ENCODE peak calls at places on chromosome 1, in ten cellular contexts. D is suprapubic skin, A is stomach, X is transverse colon, Y is K562, W is H1, C is esophagus muscularis mucosa, L is HepG2, N is upper lobe of left lung, O is GM12878. R is an unnamed sample.
A peak's percentile ranks its signal among the peaks of the same experiment; 100 is the strongest.

GRCh38 chr1:215474940-215475339 is 92.2 kb upstream of the KCTD3 start:
- DNase-seq in D (no peak), L (no peak), Y (no peak), A (no peak), W (no peak), X (no peak), C (no peak), N (no peak), O (no peak), R (no peak)

GRCh38 chr1:198934901-198935301 is 296.1 kb downstream of the PTPRC start:
- DNase-seq in D (no peak), C (no peak), L (no peak), A (no peak), X (no peak), O (peak; percentile 42), W (no peak), Y (no peak), N (no peak), R (no peak)

GRCh38 chr1:180530501-180530900 is 28.1 kb upstream of the ACBD6 start:
- DNase-seq in N (peak; percentile 82), W (no peak), X (peak; percentile 11), C (no peak), O (no peak), A (no peak), L (peak; percentile 39), D (no peak), Y (no peak), R (no peak)

GRCh38 chr1:179190861-179191260 is 38.6 kb downstream of the ABL2 start:
- DNase-seq in O (no peak), A (no peak), N (peak; percentile 53), X (no peak), W (no peak), Y (no peak), C (no peak), L (no peak), D (no peak), R (no peak)

GRCh38 chr1:204909109-204909508 is 38.4 kb downstream of the NFASC start:
- DNase-seq in O (no peak), L (no peak), D (no peak), Y (no peak), C (no peak), A (no peak), N (no peak), X (no peak), W (no peak), R (no peak)

GRCh38 chr1:32775640-32776337 is 41.4 kb downstream of the YARS1 start:
- DNase-seq in D (no peak), N (no peak), L (no peak), X (no peak), W (no peak), C (no peak), O (no peak), A (no peak), Y (no peak), R (no peak)

GRCh38 chr1:151570819-151571218 is 30.7 kb downstream of the TUFT1 start:
- DNase-seq in L (no peak), O (no peak), A (no peak), W (no peak), Y (no peak), X (no peak), D (no peak), N (no peak), C (no peak), R (no peak)

GRCh38 chr1:55926906-55927471 is 652.4 kb downstream of the PLPP3 start:
- DNase-seq in N (no peak), O (no peak), D (no peak), L (no peak), Y (no peak), X (no peak), C (no peak), A (no peak), W (no peak), R (no peak)

GRCh38 chr1:59128239-59128736 is 168.6 kb upstream of the FGGY start:
- DNase-seq in D (no peak), N (no peak), Y (no peak), X (no peak), W (no peak), C (peak; percentile 10), O (no peak), L (no peak), A (no peak), R (no peak)

GRCh38 chr1:155005076-155005971 is 2.7 kb downstream of the ZBTB7B start:
- DNase-seq in Y (no peak), O (no peak), X (peak; percentile 86), W (no peak), C (no peak), L (no peak), N (peak; percentile 93), A (peak; percentile 87), D (no peak), R (peak; percentile 92)

GRCh38 chr1:219299420-219299819 is 125.7 kb downstream of the LYPLAL1 start:
- DNase-seq in W (no peak), A (no peak), Y (no peak), L (no peak), O (no peak), X (no peak), N (no peak), C (no peak), D (no peak), R (no peak)

GRCh38 chr1:25543425-25544242 is at the start of gene LDLRAP1:
- DNase-seq in C (no peak), N (peak; percentile 75), Y (peak; percentile 99), O (no peak), A (peak; percentile 77), X (peak; percentile 83), W (peak; percentile 87), L (peak; percentile 37), D (no peak), R (peak; percentile 88)
- TF ChIP-seq POLR2A in C (peak; percentile 80), N (no peak), Y (no peak), O (no peak), A (no peak), X (peak; percentile 69), W (no peak), L (no peak), D (no peak), R (no peak)

GRCh38 chr1:225259542-225259941 is 168.3 kb downstream of the LBR start:
- DNase-seq in O (no peak), L (peak; percentile 27), C (no peak), W (no peak), Y (no peak), A (no peak), D (no peak), N (no peak), X (no peak), R (no peak)
- TF ChIP-seq POLR2AphosphoS5 in O (no peak), L (no peak), C (no peak), W (no peak), Y (no peak), A (no peak), D (no peak), N (no peak), X (no peak), R (no peak)

DNA sequence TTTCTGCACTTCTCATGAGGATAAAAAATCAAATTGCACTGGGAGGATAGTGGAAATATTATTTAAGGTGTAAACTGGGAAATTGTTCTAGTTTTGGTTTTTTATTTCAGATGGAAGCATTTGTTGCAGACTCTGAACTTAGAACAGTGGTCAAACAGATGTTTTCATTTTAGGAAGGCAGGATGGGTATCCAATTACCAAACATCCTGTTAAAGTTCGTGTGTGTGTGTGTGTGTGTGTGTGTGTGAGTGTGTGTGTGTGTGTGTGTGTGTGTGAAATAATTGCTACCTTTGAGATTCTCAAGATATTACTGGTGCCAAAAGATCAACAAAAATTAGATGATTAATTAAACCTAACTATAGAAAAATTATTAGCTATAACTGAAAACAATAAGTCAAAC is 24.3 kb upstream of the DUSP10 start:
- DNase-seq in L (no peak), N (no peak), W (no peak), D (no peak), C (no peak), Y (no peak), A (no peak), X (no peak), O (no peak), R (no peak)
- TF ChIP-seq EP300 in L (no peak), N (no peak), W (no peak), D (no peak), C (no peak), Y (no peak), A (no peak), X (no peak), O (no peak), R (no peak)

GRCh38 chr1:111214086-111214801 is 13.3 kb upstream of the CHI3L2 start:
- DNase-seq in D (no peak), Y (no peak), C (no peak), O (peak; percentile 81), X (no peak), N (no peak), L (no peak), A (no peak), W (no peak), R (no peak)
- TF ChIP-seq POLR2A in D (no peak), Y (no peak), C (no peak), O (no peak), X (no peak), N (no peak), L (no peak), A (no peak), W (no peak), R (no peak)

DNA sequence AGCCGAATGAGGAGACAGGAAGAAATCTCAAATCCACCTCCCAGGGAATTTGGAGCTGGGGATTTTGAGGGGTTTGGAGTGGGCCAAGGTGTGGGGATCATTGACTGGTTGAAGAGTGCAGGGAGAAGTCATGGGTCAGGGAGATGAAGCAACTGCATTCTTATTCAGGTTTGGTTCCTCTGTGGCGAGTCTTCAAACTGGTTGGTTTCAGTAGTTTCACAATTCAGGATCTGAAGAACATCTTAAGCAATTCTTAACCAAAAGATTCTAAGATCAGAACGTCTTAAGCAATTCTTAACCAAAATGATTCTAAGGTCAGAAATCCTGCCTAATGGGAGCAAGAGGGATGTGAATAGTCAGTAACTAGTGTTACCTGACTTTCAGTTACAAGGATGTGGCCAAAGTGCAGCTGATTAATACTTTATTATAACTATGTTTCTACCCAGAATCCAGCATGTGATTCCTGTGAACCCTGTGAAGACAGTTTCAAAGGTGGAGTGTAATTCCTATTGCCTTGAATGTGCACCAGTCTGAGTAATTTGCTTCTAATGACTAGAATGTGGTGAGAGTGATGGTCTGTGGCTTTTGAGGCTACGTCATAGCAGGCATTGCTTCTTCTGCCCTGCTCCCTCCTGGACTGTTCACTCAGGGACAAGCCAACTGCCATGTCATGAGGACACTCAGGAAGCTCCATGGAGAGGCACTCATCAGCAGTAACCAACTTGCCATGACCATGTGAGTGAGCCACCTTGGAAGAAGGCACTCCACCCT is 61.2 kb downstream of the OLFML3 start:
- DNase-seq in X (no peak), L (no peak), D (no peak), Y (no peak), A (no peak), W (no peak), C (no peak), N (peak; percentile 36), O (no peak), R (no peak)
- TF ChIP-seq POLR2AphosphoS5 in X (no peak), L (no peak), D (no peak), Y (no peak), A (no peak), W (no peak), C (no peak), N (no peak), O (no peak), R (no peak)